ENCODE peak calls at places on chromosome 1, in five cellular contexts. S is GM23248, Z is PC-3, N is HCT116, C is fibroblast of lung. I is an unnamed sample. For H3K36me3, the result is how much of the 10 kb centered on the place peaks cover.

GRCh38 chr1:43937179-43937865 is 3.7 kb downstream of the ARTN start:
- DNase-seq in S (no peak), Z (peak), N (no peak), C (no peak), I (no peak)

GRCh38 chr1:27630859-27631491 is 4.0 kb downstream of the FGR start:
- DNase-seq in S (no peak), Z (no peak), N (no peak), C (no peak), I (no peak)

GRCh38 chr1:241612533-241613505 is 27.4 kb downstream of the CHML start:
- DNase-seq in S (peak), Z (peak), N (no peak), C (peak), I (no peak)

GRCh38 chr1:230299148-230300006 is 126.8 kb downstream of the PGBD5 start:
- DNase-seq in S (peak), Z (no peak), N (no peak), C (no peak), I (no peak)

GRCh38 chr1:213260322-213261075 is 209.5 kb downstream of the RPS6KC1 start:
- DNase-seq in S (no peak), Z (no peak), N (no peak), C (no peak), I (no peak)

GRCh38 chr1:8836228-8836627 is 18.8 kb upstream of the RERE start:
- DNase-seq in S (peak), Z (no peak), N (no peak), C (peak), I (no peak)

GRCh38 chr1:158552296-158552695 is 1.9 kb downstream of the OR6Y1 start:
- DNase-seq in S (no peak), Z (no peak), N (no peak), C (no peak), I (no peak)

GRCh38 chr1:71783096-71783495 is 499.2 kb downstream of the NEGR1 start:
- DNase-seq in S (no peak), Z (no peak), N (no peak), C (no peak), I (no peak)

GRCh38 chr1:17569200-17570139 is 30.0 kb downstream of the ARHGEF10L start:
- DNase-seq in S (peak), Z (peak), N (peak), C (peak), I (no peak)

GRCh38 chr1:57017717-57018116 is 51.9 kb upstream of the C8B start:
- DNase-seq in S (peak), Z (no peak), N (peak), C (no peak), I (peak)

GRCh38 chr1:214441119-214441518 is 110.3 kb downstream of the PTPN14 start:
- DNase-seq in S (no peak), Z (no peak), N (no peak), C (no peak), I (no peak)

GRCh38 chr1:8687053-8687452 is 130.4 kb downstream of the RERE start:
- DNase-seq in S (peak), Z (no peak), N (no peak), C (peak), I (no peak)

GRCh38 chr1:90730247-90731022 is 13.3 kb upstream of the BARHL2 start:
- DNase-seq in S (peak), Z (no peak), N (no peak), C (peak), I (no peak)

GRCh38 chr1:41935226-41935625 is 16.5 kb upstream of the HIVEP3 start:
- DNase-seq in S (peak), Z (no peak), N (no peak), C (peak), I (no peak)

GRCh38 chr1:18440385-18441226 is 40.1 kb upstream of the KLHDC7A start:
- DNase-seq in S (no peak), Z (peak), N (no peak), C (no peak), I (no peak)

GRCh38 chr1:181482521-181483083 is 715 bp upstream of the CACNA1E start:
- DNase-seq in S (peak), Z (no peak), N (no peak), C (no peak), I (peak)

GRCh38 chr1:51234721-51235425 is 1.2 kb upstream of the RNF11 start:
- DNase-seq in S (peak), Z (peak), N (no peak), C (no peak), I (no peak)

GRCh38 chr1:54278941-54279422 is 79.0 kb downstream of the MRPL37 start:
- DNase-seq in S (peak), Z (no peak), N (no peak), C (peak), I (no peak)

GRCh38 chr1:201608635-201609395 is 69.9 kb downstream of the NAV1 start:
- DNase-seq in S (peak), Z (no peak), N (no peak), C (peak), I (no peak)

GRCh38 chr1:45566722-45567121 is 16.1 kb downstream of the AKR1A1 start:
- DNase-seq in S (no peak), Z (no peak), N (no peak), C (peak), I (no peak)

GRCh38 chr1:185438936-185439335 is 121.9 kb upstream of the IVNS1ABP start:
- DNase-seq in S (peak), Z (peak), N (no peak), C (no peak), I (no peak)

GRCh38 chr1:229065613-229066012 is 205.3 kb upstream of the RAB4A start:
- DNase-seq in S (no peak), Z (no peak), N (no peak), C (no peak), I (no peak)

GRCh38 chr1:197339092-197339836 is 71.2 kb downstream of the CRB1 start:
- DNase-seq in S (no peak), Z (no peak), N (no peak), C (no peak), I (no peak)

GRCh38 chr1:214277704-214278635 is 3.0 kb upstream of the SMYD2 start:
- DNase-seq in S (peak), Z (no peak), N (no peak), C (no peak), I (no peak)

GRCh38 chr1:248416226-248416625 is 13.4 kb downstream of the OR2T1 start:
- DNase-seq in S (no peak), Z (no peak), N (no peak), C (no peak), I (no peak)

GRCh38 chr1:62800825-62801306 is 16.9 kb downstream of the ATG4C start:
- DNase-seq in S (peak), Z (no peak), N (no peak), C (peak), I (no peak)

GRCh38 chr1:25958475-25958874 is 39.4 kb downstream of the PAFAH2 start:
- DNase-seq in S (peak), Z (peak), N (no peak), C (peak), I (no peak)

GRCh38 chr1:226948480-226948879 is 8.4 kb downstream of the COQ8A start:
- DNase-seq in S (no peak), Z (no peak), N (no peak), C (no peak), I (no peak)

GRCh38 chr1:185345913-185346717 is 29.1 kb upstream of the IVNS1ABP start:
- DNase-seq in S (no peak), Z (no peak), N (no peak), C (no peak), I (no peak)

GRCh38 chr1:149936076-149936991 is at the start of gene MTMR11:
- DNase-seq in S (peak), Z (peak), N (no peak), C (peak), I (no peak)

GRCh38 chr1:4528590-4528989 is 125.8 kb upstream of the AJAP1 start:
- DNase-seq in S (no peak), Z (no peak), N (no peak), C (no peak), I (no peak)

GRCh38 chr1:43383449-43383848 is 6.2 kb downstream of the MED8 start:
- DNase-seq in S (no peak), Z (peak), N (no peak), C (no peak), I (no peak)

GRCh38 chr1:64459743-64460142 is 10.2 kb upstream of the CACHD1 start:
- DNase-seq in S (peak), Z (no peak), N (no peak), C (no peak), I (no peak)

DNA sequence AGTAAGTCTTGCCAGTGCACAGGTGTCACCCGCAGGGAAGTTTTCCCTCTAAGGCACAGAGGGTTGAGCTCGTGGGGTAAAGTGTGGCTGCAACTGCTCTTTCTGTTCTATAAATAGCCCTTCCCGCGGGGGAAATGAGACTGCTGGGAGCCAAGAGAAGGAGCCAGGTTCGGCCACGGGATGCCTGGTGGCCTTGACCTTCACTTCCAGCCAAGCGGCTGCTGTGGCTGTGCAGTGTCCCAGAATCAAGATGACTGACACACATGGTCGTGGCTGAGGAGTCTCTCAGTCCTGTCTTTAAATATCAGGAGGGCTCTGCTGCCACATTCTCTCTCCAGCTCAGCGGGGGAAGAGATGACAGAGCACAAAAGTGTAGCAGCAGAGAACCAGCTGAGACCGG is 154.1 kb upstream of the VAMP3 start:
- DNase-seq in S (no peak), Z (no peak), N (no peak), C (no peak), I (no peak)
- H3K9ac ChIP-seq in S (no peak), Z (no peak), N (no peak), C (no peak), I (no peak)

DNA sequence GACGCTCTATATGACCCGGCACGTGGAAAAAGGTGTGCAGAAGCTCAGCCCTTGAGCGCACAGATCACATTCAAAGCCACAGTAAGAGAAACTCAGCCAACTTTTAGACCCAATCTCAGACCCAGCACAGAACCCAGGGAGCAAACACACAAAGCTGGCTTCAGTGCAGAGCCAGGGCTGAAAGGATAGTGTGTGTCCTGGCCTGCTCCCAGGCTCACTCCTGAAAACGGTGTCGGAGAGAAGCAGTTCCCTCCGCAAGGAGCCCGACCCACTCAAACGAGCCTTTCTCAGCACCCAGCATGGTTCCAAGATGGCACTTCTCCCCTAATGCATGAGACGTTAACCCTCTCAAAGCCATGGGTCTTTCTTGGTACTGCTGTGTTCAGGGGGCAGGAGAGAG is 39.6 kb downstream of the CASZ1 start:
- DNase-seq in S (no peak), Z (no peak), N (no peak), C (no peak), I (no peak)
- H3K36me3 ChIP-seq in S (under half), Z (under half), N (under half), C (under half), I (under half)

DNA sequence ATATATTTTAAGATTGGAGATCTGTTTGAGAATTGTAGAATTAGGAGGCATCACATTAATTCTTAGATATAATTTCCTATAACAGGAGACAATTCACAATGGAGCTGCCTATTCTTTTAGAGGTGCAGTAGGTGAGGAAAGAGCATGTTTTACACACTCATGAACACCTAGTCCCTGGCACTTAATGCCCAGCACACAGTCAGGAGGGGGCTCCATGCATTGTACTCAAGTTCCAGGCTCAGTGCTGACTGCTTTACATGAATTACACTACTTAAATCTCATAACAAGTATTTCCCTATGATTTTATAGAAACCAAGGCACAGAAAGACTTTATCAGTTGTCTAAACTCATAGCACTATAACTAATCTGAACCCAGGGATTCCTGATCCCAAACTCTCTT is 360 bp upstream of the GBP3 start:
- DNase-seq in S (no peak), Z (no peak), N (no peak), C (no peak), I (no peak)
- H3K9ac ChIP-seq in S (peak), Z (no peak), N (peak), C (peak), I (no peak)

GRCh38 chr1:13764933-13765332 is 64.9 kb downstream of the PRDM2 start:
- DNase-seq in S (no peak), Z (no peak), N (no peak), C (no peak), I (no peak)
- H3K36me3 ChIP-seq in S (under half), Z (under half), N (under half), C (under half), I (under half)

GRCh38 chr1:86453664-86454063 is 15.1 kb upstream of the CLCA1 start:
- DNase-seq in S (no peak), Z (no peak), N (no peak), C (no peak), I (no peak)
- H3K9ac ChIP-seq in S (no peak), Z (no peak), N (no peak), C (no peak), I (no peak)

GRCh38 chr1:21834666-21835065 is 22.6 kb downstream of the LDLRAD2 start:
- DNase-seq in S (no peak), Z (no peak), N (no peak), C (no peak), I (no peak)
- H3K36me3 ChIP-seq in S (under half), Z (under half), N (under half), C (under half), I (half or more)

GRCh38 chr1:31926846-31927660 is 11.1 kb downstream of the PTP4A2 start:
- DNase-seq in S (no peak), Z (no peak), N (no peak), C (no peak), I (no peak)
- H3K9ac ChIP-seq in S (no peak), Z (no peak), N (no peak), C (no peak), I (no peak)

DNA sequence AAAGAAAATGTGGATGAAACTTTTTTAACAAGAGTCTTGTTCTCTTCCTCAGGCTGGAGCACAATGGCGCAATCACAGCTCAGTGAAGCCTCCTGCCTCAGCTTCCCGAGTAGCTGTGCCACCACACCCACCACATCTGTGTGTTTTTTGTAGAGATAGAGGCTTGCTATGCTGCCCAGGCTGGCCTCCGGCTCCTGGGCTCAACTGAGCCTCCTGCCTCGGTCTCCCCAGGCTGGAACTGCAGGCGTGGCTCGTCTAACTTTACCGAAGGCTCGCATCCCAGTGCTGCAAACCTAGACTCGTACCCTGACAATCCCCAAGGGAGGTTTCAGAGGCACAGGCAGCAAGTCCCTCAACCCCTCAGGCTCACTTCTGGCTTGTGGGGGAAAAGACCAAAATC is 14.5 kb downstream of the SSU72 start:
- DNase-seq in S (no peak), Z (no peak), N (no peak), C (no peak), I (no peak)
- H3K36me3 ChIP-seq in S (under half), Z (half or more), N (under half), C (under half), I (half or more)